ENCODE peak calls at places on chromosome 21, in nine cellular contexts. E, A, C, Y, T, J, H, R and L are unnamed samples.

GRCh38 chr21:25577765-25578069 is 29.6 kb downstream of the MRPL39 start:
- DNase-seq in C (no peak), H (no peak), R (no peak), E (no peak), T (no peak), J (no peak), Y (no peak), A (no peak), L (no peak)

GRCh38 chr21:32423320-32423719 is 10.8 kb downstream of the EVA1C start:
- DNase-seq in Y (no peak), E (no peak), C (peak), R (no peak), T (no peak), J (no peak), A (no peak), H (no peak), L (no peak)

GRCh38 chr21:43196789-43197188 is 28.0 kb downstream of the CRYAA start:
- DNase-seq in A (peak), E (no peak), R (no peak), H (no peak), T (no peak), J (peak), C (no peak), Y (no peak), L (no peak)

GRCh38 chr21:43355196-43355924 is 71.6 kb downstream of the SIK1 start:
- DNase-seq in T (no peak), C (no peak), J (no peak), A (no peak), R (no peak), E (no peak), H (no peak), Y (no peak), L (peak)

GRCh38 chr21:36076878-36077658 is 7.2 kb downstream of the CBR1 start:
- DNase-seq in H (no peak), R (no peak), Y (no peak), T (no peak), C (no peak), E (no peak), A (no peak), J (peak), L (no peak)

GRCh38 chr21:26169061-26169610 is 1.4 kb downstream of the APP start:
- DNase-seq in Y (no peak), C (no peak), H (no peak), T (no peak), E (peak), J (peak), A (peak), R (peak), L (peak)

GRCh38 chr21:44940116-44940631 is 345 bp downstream of the SLX9 start:
- DNase-seq in J (no peak), Y (no peak), R (no peak), E (no peak), T (no peak), A (no peak), C (no peak), H (no peak), L (peak)

GRCh38 chr21:15255359-15256157 is 190.8 kb upstream of the NRIP1 start:
- DNase-seq in A (peak), E (no peak), Y (no peak), R (no peak), H (no peak), T (no peak), J (no peak), C (no peak), L (peak)

GRCh38 chr21:16608209-16608830 is 878.5 kb downstream of the USP25 start:
- DNase-seq in T (no peak), E (no peak), H (no peak), R (no peak), Y (no peak), J (no peak), A (peak), C (no peak), L (no peak)

GRCh38 chr21:31991356-31992331 is 118.8 kb downstream of the HUNK start:
- DNase-seq in Y (no peak), A (no peak), E (no peak), R (no peak), H (no peak), J (no peak), T (no peak), C (no peak), L (no peak)

GRCh38 chr21:21003701-21004100 is 5.5 kb downstream of the NCAM2 start:
- DNase-seq in H (no peak), J (no peak), E (no peak), R (no peak), T (no peak), C (no peak), A (peak), Y (no peak), L (peak)

GRCh38 chr21:10273196-10273595 is 248.2 kb upstream of the TPTE start:
- DNase-seq in A (no peak), C (no peak), E (no peak), Y (no peak), R (no peak), H (no peak), J (no peak), T (no peak), L (no peak)

GRCh38 chr21:27240901-27241300 is 274.0 kb upstream of the ADAMTS5 start:
- DNase-seq in E (no peak), T (no peak), Y (no peak), R (no peak), C (no peak), A (no peak), J (no peak), H (no peak), L (no peak)

GRCh38 chr21:33029512-33029921 is 3.8 kb downstream of the OLIG2 start:
- DNase-seq in C (no peak), E (no peak), A (no peak), T (no peak), J (no peak), H (no peak), R (no peak), Y (no peak), L (no peak)

GRCh38 chr21:42721341-42721824 is 68.0 kb downstream of the PDE9A start:
- DNase-seq in E (no peak), J (peak), Y (no peak), C (no peak), T (no peak), R (no peak), A (no peak), H (no peak), L (no peak)

GRCh38 chr21:25862596-25862995 is 127.8 kb downstream of the GABPA start:
- DNase-seq in A (no peak), E (peak), T (no peak), H (no peak), R (no peak), J (no peak), C (no peak), Y (no peak), L (peak)

GRCh38 chr21:38945536-38946245 is 140.0 kb downstream of the ETS2 start:
- DNase-seq in C (no peak), T (no peak), J (no peak), Y (no peak), A (no peak), H (peak), R (no peak), E (no peak), L (no peak)

GRCh38 chr21:45074048-45074817 is at the start of gene ADARB1:
- DNase-seq in H (no peak), J (peak), A (no peak), Y (no peak), C (no peak), T (peak), E (peak), R (no peak), L (peak)

GRCh38 chr21:28771790-28772501 is 220.7 kb downstream of the LTN1 start:
- DNase-seq in J (no peak), Y (no peak), H (peak), A (no peak), R (no peak), T (no peak), E (no peak), C (peak), L (no peak)